ENCODE peak calls at places on chromosomes 16 and 17, in ten cellular contexts. K is left lung; P is neural progenitor cell; T is stomach; W is ovary; H is CD8-positive, alpha-beta T cell; Y is AG04449; Z is cardiac muscle cell; M is mammary epithelial cell; A is PC-9. V is an unnamed sample.

GRCh38 chr17:75102385-75102821 is 7.4 kb upstream of the ARMC7 start:
- DNase-seq in K (no peak), P (no peak), T (no peak), W (no peak), H (no peak), Y (no peak), Z (no peak), M (no peak), A (no peak), V (no peak)

GRCh38 chr17:1365445-1366039 is 34.5 kb downstream of the YWHAE start:
- DNase-seq in K (no peak), P (peak; percentile 84), T (peak; percentile 63), W (peak; percentile 31), H (peak; percentile 63), Y (peak; percentile 40), Z (peak; percentile 87), M (peak; percentile 67), A (peak; percentile 56), V (peak; percentile 76)

GRCh38 chr16:2009302-2009711 is 314 bp downstream of the ZNF598 start:
- DNase-seq in K (peak; percentile 88), P (no peak), T (no peak), W (no peak), H (no peak), Y (no peak), Z (no peak), M (no peak), A (no peak), V (no peak)

GRCh38 chr17:67588326-67588725 is 129.4 kb upstream of the NOL11 start:
- DNase-seq in K (no peak), P (no peak), T (no peak), W (no peak), H (no peak), Y (no peak), Z (no peak), M (no peak), A (no peak), V (no peak)

GRCh38 chr16:50677351-50677750 is 3.8 kb downstream of the SNX20 start:
- DNase-seq in K (no peak), P (no peak), T (no peak), W (no peak), H (no peak), Y (no peak), Z (no peak), M (no peak), A (no peak), V (no peak)

GRCh38 chr16:75263963-75264445 is 12.6 kb upstream of the BCAR1 start:
- DNase-seq in K (peak; percentile 37), P (no peak), T (no peak), W (no peak), H (no peak), Y (no peak), Z (no peak), M (no peak), A (peak; percentile 63), V (no peak)

GRCh38 chr17:35588196-35588920 is 1.2 kb downstream of the AP2B1 start:
- DNase-seq in K (no peak), P (no peak), T (no peak), W (no peak), H (no peak), Y (peak; percentile 46), Z (peak; percentile 54), M (peak; percentile 92), A (peak; percentile 22), V (no peak)

GRCh38 chr16:28910046-28911031 is 14.7 kb downstream of the RABEP2 start:
- DNase-seq in K (no peak), P (no peak), T (no peak), W (no peak), H (no peak), Y (no peak), Z (no peak), M (peak; percentile 43), A (peak; percentile 59), V (no peak)

GRCh38 chr17:45705123-45706009 is 78.8 kb upstream of the CRHR1 start:
- DNase-seq in K (no peak), P (no peak), T (no peak), W (no peak), H (no peak), Y (no peak), Z (no peak), M (peak; percentile 95), A (peak; percentile 51), V (no peak)

GRCh38 chr17:68368387-68368786 is 77.1 kb downstream of the ARSG start:
- DNase-seq in K (peak; percentile 80), P (no peak), T (no peak), W (no peak), H (no peak), Y (no peak), Z (no peak), M (no peak), A (peak; percentile 61), V (no peak)

GRCh38 chr16:82888616-82889015 is 261.8 kb downstream of the CDH13 start:
- DNase-seq in K (no peak), P (no peak), T (no peak), W (no peak), H (no peak), Y (peak; percentile 65), Z (peak; percentile 46), M (no peak), A (no peak), V (no peak)

GRCh38 chr17:69516911-69517310 is 102.4 kb downstream of the MAP2K6 start:
- DNase-seq in K (no peak), P (no peak), T (no peak), W (no peak), H (no peak), Y (no peak), Z (no peak), M (no peak), A (no peak), V (no peak)

GRCh38 chr16:80687606-80688005 is 116.8 kb downstream of the CDYL2 start:
- DNase-seq in K (no peak), P (no peak), T (no peak), W (no peak), H (no peak), Y (no peak), Z (peak; percentile 62), M (no peak), A (no peak), V (no peak)

DNA sequence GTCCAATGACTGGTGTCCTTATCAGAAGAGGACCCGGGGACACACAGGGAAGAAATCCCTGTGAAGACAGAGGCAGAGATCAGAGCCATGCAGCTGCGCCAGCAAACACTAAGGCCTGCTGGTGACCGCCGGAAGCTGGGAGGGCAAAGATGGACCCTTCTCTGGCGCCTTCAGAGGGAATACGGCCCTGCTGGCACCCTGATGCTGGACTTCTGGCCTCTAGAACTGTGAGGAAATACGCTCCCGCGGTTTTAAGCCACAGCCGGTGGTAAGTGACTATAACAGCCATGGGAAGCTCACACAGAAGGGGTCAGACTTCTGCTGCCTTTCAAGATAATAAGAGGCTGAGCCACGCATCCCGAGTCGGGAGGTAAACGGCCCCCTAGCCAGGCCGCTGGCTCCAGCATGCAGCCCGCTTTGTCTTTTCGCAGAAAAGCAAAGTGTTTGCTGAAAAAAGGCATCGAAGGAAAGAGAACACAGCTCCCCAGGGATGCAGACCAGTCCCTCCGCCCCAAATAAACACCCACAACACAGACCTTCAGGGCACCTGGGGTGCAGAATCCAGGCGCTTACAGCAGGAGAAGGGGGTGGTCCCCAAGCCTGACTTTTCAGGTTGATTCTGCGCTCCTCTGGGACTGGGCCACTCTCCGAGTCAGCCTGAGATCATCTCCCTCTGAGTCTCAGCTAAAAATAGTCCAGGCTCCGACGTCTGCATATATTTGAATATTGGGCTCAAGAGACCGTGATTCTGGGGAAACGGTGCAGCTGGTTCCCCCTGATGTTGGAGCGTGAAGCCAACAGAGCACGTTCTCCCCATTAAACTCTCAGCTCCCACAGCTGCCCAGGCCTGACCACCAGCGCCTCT is 89.6 kb downstream of the MGAT5B start:
- DNase-seq in K (no peak), P (peak; percentile 47), T (no peak), W (no peak), H (no peak), Y (no peak), Z (peak; percentile 22), M (no peak), A (no peak), V (no peak)
- H3K4me3 ChIP-seq in K (no peak overlapping the region), P (no peak overlapping the region), T (no peak overlapping the region), W (no peak overlapping the region), H (no peak overlapping the region), Y (no peak overlapping the region), Z (no peak overlapping the region), M (no peak overlapping the region), A (no peak overlapping the region), V (no peak overlapping the region)

GRCh38 chr17:73831699-73832098 is 187.5 kb upstream of the SDK2 start:
- DNase-seq in K (no peak), P (no peak), T (no peak), W (no peak), H (no peak), Y (no peak), Z (no peak), M (no peak), A (no peak), V (peak; percentile 39)
- H3K4me3 ChIP-seq in K (no peak overlapping the region), P (no peak overlapping the region), T (no peak overlapping the region), W (no peak overlapping the region), H (no peak overlapping the region), Y (no peak overlapping the region), Z (no peak overlapping the region), M (no peak overlapping the region), A (no peak overlapping the region), V (no peak overlapping the region)

GRCh38 chr17:73262676-73263642 is 1.3 kb upstream of the CPSF4L start:
- DNase-seq in K (no peak), P (no peak), T (no peak), W (no peak), H (no peak), Y (no peak), Z (peak; percentile 38), M (no peak), A (no peak), V (no peak)
- H3K4me3 ChIP-seq in K (no peak overlapping the region), P (no peak overlapping the region), T (no peak overlapping the region), W (no peak overlapping the region), H (no peak overlapping the region), Y (no peak overlapping the region), Z (no peak overlapping the region), M (no peak overlapping the region), A (no peak overlapping the region), V (no peak overlapping the region)

GRCh38 chr17:34155947-34156346 is 99.1 kb upstream of the CCL2 start:
- DNase-seq in K (no peak), P (no peak), T (no peak), W (no peak), H (no peak), Y (no peak), Z (no peak), M (no peak), A (no peak), V (no peak)

GRCh38 chr17:34153988-34154387 is 101.1 kb upstream of the CCL2 start:
- DNase-seq in K (no peak), P (no peak), T (no peak), W (no peak), H (no peak), Y (no peak), Z (no peak), M (no peak), A (no peak), V (no peak)

GRCh38 chr17:34154916-34155730 is 100.0 kb upstream of the CCL2 start:
- DNase-seq in K (no peak), P (peak; percentile 31), T (no peak), W (no peak), H (no peak), Y (no peak), Z (no peak), M (no peak), A (no peak), V (peak; percentile 71)

GRCh38 chr17:34156741-34157589 is 98.1 kb upstream of the CCL2 start:
- DNase-seq in K (peak; percentile 76), P (peak; percentile 75), T (no peak), W (no peak), H (no peak), Y (no peak), Z (peak; percentile 13), M (no peak), A (no peak), V (no peak)

GRCh38 chr17:34156401-34156740 is 98.7 kb upstream of the CCL2 start:
- DNase-seq in K (no peak), P (peak; percentile 18), T (no peak), W (no peak), H (no peak), Y (no peak), Z (no peak), M (no peak), A (no peak), V (no peak)
- H3K4me3 ChIP-seq in K (no peak overlapping the region), P (peak overlapping the region; percentile 56), T (no peak overlapping the region), W (no peak overlapping the region), H (no peak overlapping the region), Y (no peak overlapping the region), Z (no peak overlapping the region), M (no peak overlapping the region), A (no peak overlapping the region), V (no peak overlapping the region)